ENCODE peak calls at places on chromosomes 7 and 10, in eight cellular contexts. One of them, this sample, is unnamed.

GRCh38 chr7:81788241-81788640 is 18.4 kb upstream of the HGF start:
- DNase-seq in caudate nucleus: no peak
- DNase-seq in cerebellum: no peak
- DNase-seq in G401: no peak
- DNase-seq in effector CD4-positive, alpha-beta T cell: no peak
- DNase-seq in AG08395: no peak
- DNase-seq in PC-3: no peak
- DNase-seq in stimulated activated CD4-positive, alpha-beta T cell treated with anti-CD3 and anti-CD28 coated beads, Interleukin-15, amount 100 ng/mL, for 1 hour: no peak
- DNase-seq in this sample: no peak

GRCh38 chr7:98282727-98283126 is 1.2 kb downstream of the BRI3 start:
- DNase-seq in caudate nucleus: no peak
- DNase-seq in cerebellum: no peak
- DNase-seq in G401: peak
- DNase-seq in effector CD4-positive, alpha-beta T cell: no peak
- DNase-seq in AG08395: no peak
- DNase-seq in PC-3: peak
- DNase-seq in stimulated activated CD4-positive, alpha-beta T cell treated with anti-CD3 and anti-CD28 coated beads, Interleukin-15, amount 100 ng/mL, for 1 hour: no peak
- DNase-seq in this sample: peak

GRCh38 chr10:71515531-71516172 is 118.9 kb downstream of the CDH23 start:
- DNase-seq in caudate nucleus: no peak
- DNase-seq in cerebellum: no peak
- DNase-seq in G401: no peak
- DNase-seq in effector CD4-positive, alpha-beta T cell: no peak
- DNase-seq in AG08395: no peak
- DNase-seq in PC-3: no peak
- DNase-seq in stimulated activated CD4-positive, alpha-beta T cell treated with anti-CD3 and anti-CD28 coated beads, Interleukin-15, amount 100 ng/mL, for 1 hour: no peak
- DNase-seq in this sample: no peak

GRCh38 chr10:95841711-95842498 is 65.9 kb upstream of the CC2D2B start:
- DNase-seq in caudate nucleus: no peak
- DNase-seq in cerebellum: no peak
- DNase-seq in G401: peak
- DNase-seq in effector CD4-positive, alpha-beta T cell: peak
- DNase-seq in AG08395: peak
- DNase-seq in PC-3: peak
- DNase-seq in stimulated activated CD4-positive, alpha-beta T cell treated with anti-CD3 and anti-CD28 coated beads, Interleukin-15, amount 100 ng/mL, for 1 hour: no peak
- DNase-seq in this sample: peak

GRCh38 chr7:35485436-35485835 is 209.5 kb downstream of the HERPUD2 start:
- DNase-seq in caudate nucleus: no peak
- DNase-seq in cerebellum: no peak
- DNase-seq in G401: no peak
- DNase-seq in effector CD4-positive, alpha-beta T cell: no peak
- DNase-seq in AG08395: no peak
- DNase-seq in PC-3: no peak
- DNase-seq in stimulated activated CD4-positive, alpha-beta T cell treated with anti-CD3 and anti-CD28 coated beads, Interleukin-15, amount 100 ng/mL, for 1 hour: no peak
- DNase-seq in this sample: no peak

GRCh38 chr10:93333278-93333978 is 148.7 kb downstream of the MYOF start:
- DNase-seq in caudate nucleus: no peak
- DNase-seq in cerebellum: no peak
- DNase-seq in G401: no peak
- DNase-seq in effector CD4-positive, alpha-beta T cell: no peak
- DNase-seq in AG08395: no peak
- DNase-seq in PC-3: peak
- DNase-seq in stimulated activated CD4-positive, alpha-beta T cell treated with anti-CD3 and anti-CD28 coated beads, Interleukin-15, amount 100 ng/mL, for 1 hour: no peak
- DNase-seq in this sample: peak

GRCh38 chr7:12731775-12732174 is 44.3 kb downstream of the ARL4A start:
- DNase-seq in caudate nucleus: no peak
- DNase-seq in cerebellum: no peak
- DNase-seq in G401: no peak
- DNase-seq in effector CD4-positive, alpha-beta T cell: no peak
- DNase-seq in AG08395: no peak
- DNase-seq in PC-3: no peak
- DNase-seq in stimulated activated CD4-positive, alpha-beta T cell treated with anti-CD3 and anti-CD28 coated beads, Interleukin-15, amount 100 ng/mL, for 1 hour: no peak
- DNase-seq in this sample: no peak

GRCh38 chr10:95814011-95814727 is 58.2 kb downstream of the ENTPD1 start:
- DNase-seq in caudate nucleus: no peak
- DNase-seq in cerebellum: no peak
- DNase-seq in G401: no peak
- DNase-seq in effector CD4-positive, alpha-beta T cell: no peak
- DNase-seq in AG08395: peak
- DNase-seq in PC-3: peak
- DNase-seq in stimulated activated CD4-positive, alpha-beta T cell treated with anti-CD3 and anti-CD28 coated beads, Interleukin-15, amount 100 ng/mL, for 1 hour: no peak
- DNase-seq in this sample: peak

GRCh38 chr10:787933-788651 is 98.6 kb upstream of the DIP2C start:
- DNase-seq in caudate nucleus: no peak
- DNase-seq in cerebellum: no peak
- DNase-seq in G401: no peak
- DNase-seq in effector CD4-positive, alpha-beta T cell: no peak
- DNase-seq in AG08395: no peak
- DNase-seq in PC-3: no peak
- DNase-seq in stimulated activated CD4-positive, alpha-beta T cell treated with anti-CD3 and anti-CD28 coated beads, Interleukin-15, amount 100 ng/mL, for 1 hour: no peak
- DNase-seq in this sample: no peak

GRCh38 chr7:135164357-135165021 is 6.0 kb downstream of the CYREN start:
- DNase-seq in caudate nucleus: no peak
- DNase-seq in cerebellum: no peak
- DNase-seq in G401: peak
- DNase-seq in effector CD4-positive, alpha-beta T cell: no peak
- DNase-seq in AG08395: no peak
- DNase-seq in PC-3: no peak
- DNase-seq in stimulated activated CD4-positive, alpha-beta T cell treated with anti-CD3 and anti-CD28 coated beads, Interleukin-15, amount 100 ng/mL, for 1 hour: no peak
- DNase-seq in this sample: no peak

GRCh38 chr7:106064836-106065559 is 47.1 kb downstream of the SYPL1 start:
- DNase-seq in caudate nucleus: peak
- DNase-seq in cerebellum: peak
- DNase-seq in G401: peak
- DNase-seq in effector CD4-positive, alpha-beta T cell: no peak
- DNase-seq in AG08395: peak
- DNase-seq in PC-3: peak
- DNase-seq in stimulated activated CD4-positive, alpha-beta T cell treated with anti-CD3 and anti-CD28 coated beads, Interleukin-15, amount 100 ng/mL, for 1 hour: no peak
- DNase-seq in this sample: peak

GRCh38 chr10:130244031-130244927 is 108.1 kb downstream of the GLRX3 start:
- DNase-seq in caudate nucleus: no peak
- DNase-seq in cerebellum: no peak
- DNase-seq in G401: no peak
- DNase-seq in effector CD4-positive, alpha-beta T cell: no peak
- DNase-seq in AG08395: no peak
- DNase-seq in PC-3: no peak
- DNase-seq in stimulated activated CD4-positive, alpha-beta T cell treated with anti-CD3 and anti-CD28 coated beads, Interleukin-15, amount 100 ng/mL, for 1 hour: no peak
- DNase-seq in this sample: no peak

GRCh38 chr10:75469018-75469616 is 37.7 kb downstream of the LRMDA start:
- DNase-seq in caudate nucleus: no peak
- DNase-seq in cerebellum: no peak
- DNase-seq in G401: no peak
- DNase-seq in effector CD4-positive, alpha-beta T cell: no peak
- DNase-seq in AG08395: peak
- DNase-seq in PC-3: peak
- DNase-seq in stimulated activated CD4-positive, alpha-beta T cell treated with anti-CD3 and anti-CD28 coated beads, Interleukin-15, amount 100 ng/mL, for 1 hour: no peak
- DNase-seq in this sample: peak

GRCh38 chr7:66497346-66497745 is 131.3 kb upstream of the KCTD7 start:
- DNase-seq in caudate nucleus: no peak
- DNase-seq in cerebellum: no peak
- DNase-seq in G401: no peak
- DNase-seq in effector CD4-positive, alpha-beta T cell: no peak
- DNase-seq in AG08395: no peak
- DNase-seq in PC-3: no peak
- DNase-seq in stimulated activated CD4-positive, alpha-beta T cell treated with anti-CD3 and anti-CD28 coated beads, Interleukin-15, amount 100 ng/mL, for 1 hour: no peak
- DNase-seq in this sample: no peak

GRCh38 chr7:29106128-29106988 is 40.0 kb downstream of the CPVL start:
- DNase-seq in caudate nucleus: peak
- DNase-seq in cerebellum: peak
- DNase-seq in G401: peak
- DNase-seq in effector CD4-positive, alpha-beta T cell: no peak
- DNase-seq in AG08395: peak
- DNase-seq in PC-3: peak
- DNase-seq in stimulated activated CD4-positive, alpha-beta T cell treated with anti-CD3 and anti-CD28 coated beads, Interleukin-15, amount 100 ng/mL, for 1 hour: no peak
- DNase-seq in this sample: peak

GRCh38 chr7:22173884-22174573 is 182.9 kb downstream of the RAPGEF5 start:
- DNase-seq in caudate nucleus: no peak
- DNase-seq in cerebellum: no peak
- DNase-seq in G401: no peak
- DNase-seq in effector CD4-positive, alpha-beta T cell: no peak
- DNase-seq in AG08395: no peak
- DNase-seq in PC-3: peak
- DNase-seq in stimulated activated CD4-positive, alpha-beta T cell treated with anti-CD3 and anti-CD28 coated beads, Interleukin-15, amount 100 ng/mL, for 1 hour: no peak
- DNase-seq in this sample: peak

GRCh38 chr10:104622598-104623209 is 18.4 kb upstream of the SORCS3 start:
- DNase-seq in caudate nucleus: no peak
- DNase-seq in cerebellum: no peak
- DNase-seq in G401: no peak
- DNase-seq in effector CD4-positive, alpha-beta T cell: no peak
- DNase-seq in AG08395: peak
- DNase-seq in PC-3: peak
- DNase-seq in stimulated activated CD4-positive, alpha-beta T cell treated with anti-CD3 and anti-CD28 coated beads, Interleukin-15, amount 100 ng/mL, for 1 hour: no peak
- DNase-seq in this sample: peak

GRCh38 chr10:11140963-11141362 is 123.3 kb downstream of the CELF2 start:
- DNase-seq in caudate nucleus: no peak
- DNase-seq in cerebellum: no peak
- DNase-seq in G401: no peak
- DNase-seq in effector CD4-positive, alpha-beta T cell: no peak
- DNase-seq in AG08395: no peak
- DNase-seq in PC-3: no peak
- DNase-seq in stimulated activated CD4-positive, alpha-beta T cell treated with anti-CD3 and anti-CD28 coated beads, Interleukin-15, amount 100 ng/mL, for 1 hour: no peak
- DNase-seq in this sample: no peak

GRCh38 chr7:30584415-30584814 is 10.3 kb upstream of the GARS1 start:
- DNase-seq in caudate nucleus: no peak
- DNase-seq in cerebellum: no peak
- DNase-seq in G401: no peak
- DNase-seq in effector CD4-positive, alpha-beta T cell: no peak
- DNase-seq in AG08395: no peak
- DNase-seq in PC-3: no peak
- DNase-seq in stimulated activated CD4-positive, alpha-beta T cell treated with anti-CD3 and anti-CD28 coated beads, Interleukin-15, amount 100 ng/mL, for 1 hour: no peak
- DNase-seq in this sample: no peak

GRCh38 chr7:108045669-108046068 is 42.7 kb upstream of the LAMB1 start:
- DNase-seq in caudate nucleus: no peak
- DNase-seq in cerebellum: no peak
- DNase-seq in G401: no peak
- DNase-seq in effector CD4-positive, alpha-beta T cell: no peak
- DNase-seq in AG08395: no peak
- DNase-seq in PC-3: no peak
- DNase-seq in stimulated activated CD4-positive, alpha-beta T cell treated with anti-CD3 and anti-CD28 coated beads, Interleukin-15, amount 100 ng/mL, for 1 hour: no peak
- DNase-seq in this sample: peak

This sample was measured in MCF 10A.